ENCODE peak calls at places on chromosome 19, in four cellular contexts. E is K562, F is GM12878, U is IMR-90. G is an unnamed sample.

GRCh38 chr19:6238643-6239281 is 41.0 kb downstream of the MLLT1 start:
- DNase-seq in E (no peak), F (no peak), U (peak; percentile 34), G (no peak)

GRCh38 chr19:35715981-35716734 is 1.6 kb upstream of the KMT2B start:
- DNase-seq in E (peak; percentile 45), F (no peak), U (peak; percentile 30), G (no peak)

GRCh38 chr19:10335149-10336053 is 2.1 kb upstream of the RAVER1 start:
- DNase-seq in E (no peak), F (no peak), U (no peak), G (no peak)

GRCh38 chr19:3634496-3635045 is 8.0 kb upstream of the CACTIN start:
- DNase-seq in E (no peak), F (no peak), U (no peak), G (no peak)

GRCh38 chr19:45670670-45671453 is 2.8 kb downstream of the GIPR start:
- DNase-seq in E (peak; percentile 100), F (peak; percentile 62), U (peak; percentile 72), G (peak; percentile 65)

GRCh38 chr19:6232567-6232966 is 47.2 kb downstream of the MLLT1 start:
- DNase-seq in E (no peak), F (no peak), U (peak; percentile 88), G (no peak)

GRCh38 chr19:39087907-39088686 is 3.9 kb downstream of the ACP7 start:
- DNase-seq in E (no peak), F (no peak), U (no peak), G (no peak)

GRCh38 chr19:55090564-55090963 is 14.9 kb downstream of the EPS8L1 start:
- DNase-seq in E (no peak), F (no peak), U (no peak), G (no peak)

GRCh38 chr19:35757231-35757748 is 461 bp upstream of the HSPB6 start:
- DNase-seq in E (peak; percentile 46), F (no peak), U (peak; percentile 96), G (peak; percentile 62)

GRCh38 chr19:55166530-55167268 is at the start of gene DNAAF3:
- DNase-seq in E (peak; percentile 99), F (peak; percentile 49), U (peak; percentile 96), G (peak; percentile 97)

GRCh38 chr19:55877211-55877610 is 40.9 kb downstream of the NLRP4 start:
- DNase-seq in E (no peak), F (no peak), U (no peak), G (no peak)

GRCh38 chr19:16297575-16298178 is 26.9 kb upstream of the KLF2 start:
- DNase-seq in E (no peak), F (no peak), U (no peak), G (no peak)

GRCh38 chr19:58229255-58229639 is 533 bp downstream of the ZNF544 start:
- DNase-seq in E (no peak), F (no peak), U (peak; percentile 12), G (peak; percentile 45)

GRCh38 chr19:40143612-40144011 is 47.6 kb upstream of the MAP3K10 start:
- DNase-seq in E (no peak), F (no peak), U (no peak), G (no peak)

GRCh38 chr19:46133777-46134231 is 9.3 kb upstream of the IGFL3 start:
- DNase-seq in E (no peak), F (no peak), U (no peak), G (peak; percentile 14)

GRCh38 chr19:46404884-46405658 is 8.3 kb downstream of the CCDC8 start:
- DNase-seq in E (peak; percentile 69), F (no peak), U (no peak), G (no peak)

GRCh38 chr19:33895366-33895765 is 98.7 kb downstream of the KCTD15 start:
- DNase-seq in E (no peak), F (no peak), U (no peak), G (no peak)

GRCh38 chr19:31104451-31104850 is 244.8 kb downstream of the TSHZ3 start:
- DNase-seq in E (no peak), F (no peak), U (no peak), G (no peak)

GRCh38 chr19:42942187-42942789 is 5.3 kb upstream of the PSG7 start:
- DNase-seq in E (peak; percentile 7), F (no peak), U (peak; percentile 20), G (no peak)

GRCh38 chr19:38281820-38282566 is 17.6 kb downstream of the SPINT2 start:
- DNase-seq in E (no peak), F (no peak), U (no peak), G (no peak)

GRCh38 chr19:46288896-46289588 is 7.8 kb upstream of the HIF3A start:
- DNase-seq in E (no peak), F (no peak), U (peak; percentile 82), G (peak; percentile 95)

GRCh38 chr19:45752639-45753038 is 16.4 kb downstream of the SIX5 start:
- DNase-seq in E (no peak), F (no peak), U (no peak), G (no peak)

GRCh38 chr19:17379221-17379631 is 2.1 kb upstream of the PLVAP start:
- DNase-seq in E (peak; percentile 7), F (no peak), U (no peak), G (peak; percentile 59)

GRCh38 chr19:18294467-18294864 is 13.0 kb upstream of the JUND start:
- DNase-seq in E (peak; percentile 15), F (no peak), U (no peak), G (no peak)

GRCh38 chr19:17448190-17448967 is at the start of gene TMEM221:
- DNase-seq in E (peak; percentile 90), F (no peak), U (no peak), G (no peak)

GRCh38 chr19:42174188-42174587 is 41.9 kb upstream of the POU2F2 start:
- DNase-seq in E (no peak), F (no peak), U (no peak), G (no peak)

GRCh38 chr19:13398182-13398581 is 108.1 kb downstream of the CACNA1A start:
- DNase-seq in E (no peak), F (no peak), U (no peak), G (no peak)

GRCh38 chr19:16673226-16673625 is 12.3 kb downstream of the TMEM38A start:
- DNase-seq in E (no peak), F (no peak), U (no peak), G (no peak)

GRCh38 chr19:45999653-46000121 is 4.4 kb downstream of the CCDC61 start:
- DNase-seq in E (peak; percentile 70), F (no peak), U (peak; percentile 43), G (no peak)

GRCh38 chr19:14505488-14506239 is 9.7 kb upstream of the GIPC1 start:
- DNase-seq in E (peak; percentile 84), F (no peak), U (peak; percentile 76), G (peak; percentile 28)

GRCh38 chr19:52542984-52543664 is 15.7 kb downstream of the ZNF808 start:
- DNase-seq in E (no peak), F (peak; percentile 66), U (peak; percentile 19), G (peak; percentile 17)

GRCh38 chr19:18001837-18002345 is 6.1 kb upstream of the ARRDC2 start:
- DNase-seq in E (no peak), F (no peak), U (no peak), G (no peak)

GRCh38 chr19:42207767-42208259 is 9.7 kb downstream of the DEDD2 start:
- DNase-seq in E (peak; percentile 47), F (no peak), U (peak; percentile 89), G (peak; percentile 30)

GRCh38 chr19:13881692-13882418 is 4.9 kb downstream of the NANOS3 start:
- DNase-seq in E (no peak), F (no peak), U (peak; percentile 39), G (no peak)

DNA sequence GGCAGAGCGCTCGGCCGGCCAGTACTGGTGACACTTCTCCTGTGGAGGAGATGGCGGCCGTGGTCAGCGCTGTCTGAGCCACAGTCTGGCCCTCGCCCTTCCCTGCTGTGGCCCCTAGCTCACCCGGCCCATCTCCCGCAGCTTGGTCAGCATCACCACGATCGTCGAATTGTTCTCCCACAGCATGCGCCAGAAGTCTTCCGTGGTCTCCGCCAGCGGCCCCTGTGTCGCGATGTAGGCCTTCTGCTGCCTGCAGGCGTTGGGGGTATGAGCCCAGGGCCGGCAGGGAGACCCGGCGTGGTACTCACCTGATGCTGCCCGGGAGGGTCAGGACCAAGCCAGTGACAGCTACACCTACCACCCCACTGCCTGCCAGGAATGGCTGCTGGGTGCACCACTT is 130.1 kb downstream of the PTPRS start:
- DNase-seq in E (no peak), F (no peak), U (no peak), G (no peak)
- H4K20me1 ChIP-seq in E (peaks cover 7% of the 10 kb centered on the region), F (no peaks in the 10 kb centered on the region), U (no peaks in the 10 kb centered on the region), G (no peaks in the 10 kb centered on the region)

DNA sequence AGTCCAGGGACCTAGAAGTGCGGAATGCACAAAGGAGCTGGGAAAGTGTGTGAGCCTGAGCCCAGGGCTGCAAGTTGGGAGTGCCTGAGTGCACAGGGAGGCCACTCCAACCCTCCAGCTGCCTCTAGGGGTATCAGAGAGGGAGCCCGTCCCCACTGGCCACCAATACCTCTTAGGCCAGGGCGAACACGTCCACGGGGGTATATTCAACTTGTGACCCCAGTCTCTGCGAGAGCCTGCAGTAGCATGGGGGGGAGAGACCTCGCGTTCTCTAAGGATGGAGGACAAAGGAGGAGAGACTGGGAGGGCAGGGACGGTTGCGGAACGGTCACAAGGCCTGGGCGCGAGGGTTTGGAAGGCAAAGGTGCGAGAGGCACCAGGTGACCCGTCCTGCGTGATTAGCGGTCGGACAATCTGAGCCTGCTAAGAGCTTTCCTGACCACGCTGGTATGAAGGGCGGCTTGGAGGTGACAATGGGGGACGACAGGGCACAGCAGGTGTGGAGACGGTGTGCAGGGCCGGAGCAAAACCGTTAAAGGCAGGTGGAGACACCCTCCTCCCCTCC is 676 bp downstream of the CD320 start:
- DNase-seq in E (peak; percentile 34), F (no peak), U (no peak), G (no peak)
- TF ChIP-seq FOS in E (no peak), F (no peak), U (no peak), G (no peak)

DNA sequence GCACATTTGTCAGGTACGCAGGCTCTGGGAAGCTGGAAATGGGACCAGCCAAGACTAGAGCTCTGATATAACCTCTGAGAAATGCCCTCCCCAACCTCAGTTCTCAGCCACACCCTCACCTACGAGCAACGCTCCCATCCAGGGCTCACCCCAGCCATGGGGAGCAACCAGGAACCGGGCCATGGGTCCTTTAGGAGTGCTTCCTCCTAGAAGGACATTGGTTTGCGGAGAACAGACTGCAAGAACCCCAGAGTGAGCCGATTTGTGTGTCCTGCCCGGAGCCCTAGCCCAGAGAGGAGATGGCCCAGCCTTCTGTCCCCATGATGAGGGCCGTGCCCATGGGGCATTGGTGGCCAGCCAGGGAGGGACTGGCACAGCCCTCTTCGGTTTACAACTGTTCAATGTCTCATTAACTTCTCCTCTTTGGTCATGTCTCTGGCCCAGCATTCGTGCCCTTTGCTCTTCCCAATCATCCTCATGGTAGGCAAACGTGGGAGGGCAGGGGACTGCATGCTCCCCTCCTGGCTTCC is 32.9 kb upstream of the IGSF23 start:
- DNase-seq in E (no peak), F (no peak), U (no peak), G (no peak)
- H3K27ac ChIP-seq in E (no peak overlapping the region), F (no peak overlapping the region), U (no peak overlapping the region), G (no peak overlapping the region)

GRCh38 chr19:1318678-1319471 is 33.2 kb downstream of the EFNA2 start:
- DNase-seq in E (no peak), F (no peak), U (no peak), G (no peak)
- H4K20me1 ChIP-seq in E (peaks cover 3% of the 10 kb centered on the region), F (no peaks in the 10 kb centered on the region), U (no peaks in the 10 kb centered on the region), G (no peaks in the 10 kb centered on the region)

G was measured in endothelial cell of umbilical vein.